ENCODE peak calls at places on chromosome 21, in seven cellular contexts. One of them, this sample, is unnamed.

GRCh38 chr21:41772351-41773080 is 5.7 kb upstream of the RIPK4 start:
- DNase-seq in Right ventricle myocardium inferior: no peak
- DNase-seq in IMR-90: no peak
- DNase-seq in effector CD8-positive, alpha-beta T cell: no peak
- DNase-seq in non-pigmented ciliary epithelial cell: no peak
- DNase-seq in fibroblast of lung: no peak
- DNase-seq in EL: no peak
- DNase-seq in this sample: no peak

GRCh38 chr21:36510911-36511310 is 31.0 kb upstream of the CLDN14 start:
- DNase-seq in fibroblast of lung: no peak
- DNase-seq in Right ventricle myocardium inferior: no peak
- DNase-seq in EL: no peak
- DNase-seq in effector CD8-positive, alpha-beta T cell: no peak
- DNase-seq in IMR-90: no peak
- DNase-seq in non-pigmented ciliary epithelial cell: no peak
- DNase-seq in this sample: no peak

GRCh38 chr21:41843584-41843983 is 35.6 kb downstream of the PRDM15 start:
- DNase-seq in non-pigmented ciliary epithelial cell: no peak
- DNase-seq in fibroblast of lung: no peak
- DNase-seq in EL: no peak
- DNase-seq in effector CD8-positive, alpha-beta T cell: no peak
- DNase-seq in IMR-90: no peak
- DNase-seq in Right ventricle myocardium inferior: no peak
- DNase-seq in this sample: no peak

GRCh38 chr21:25999935-26000582 is 170.5 kb downstream of the APP start:
- DNase-seq in IMR-90: no peak
- DNase-seq in non-pigmented ciliary epithelial cell: no peak
- DNase-seq in Right ventricle myocardium inferior: no peak
- DNase-seq in EL: no peak
- DNase-seq in fibroblast of lung: no peak
- DNase-seq in effector CD8-positive, alpha-beta T cell: no peak
- DNase-seq in this sample: no peak

GRCh38 chr21:35423694-35424093 is 374.6 kb upstream of the RUNX1 start:
- DNase-seq in effector CD8-positive, alpha-beta T cell: no peak
- DNase-seq in EL: no peak
- DNase-seq in IMR-90: peak
- DNase-seq in non-pigmented ciliary epithelial cell: no peak
- DNase-seq in fibroblast of lung: peak
- DNase-seq in Right ventricle myocardium inferior: no peak
- DNase-seq in this sample: no peak

GRCh38 chr21:39562791-39563770 is 49.7 kb upstream of the B3GALT5 start:
- DNase-seq in EL: no peak
- DNase-seq in non-pigmented ciliary epithelial cell: no peak
- DNase-seq in effector CD8-positive, alpha-beta T cell: no peak
- DNase-seq in fibroblast of lung: no peak
- DNase-seq in Right ventricle myocardium inferior: no peak
- DNase-seq in IMR-90: no peak
- DNase-seq in this sample: no peak

GRCh38 chr21:35475768-35476167 is 426.7 kb upstream of the RUNX1 start:
- DNase-seq in effector CD8-positive, alpha-beta T cell: no peak
- DNase-seq in EL: peak
- DNase-seq in IMR-90: peak
- DNase-seq in Right ventricle myocardium inferior: no peak
- DNase-seq in fibroblast of lung: peak
- DNase-seq in non-pigmented ciliary epithelial cell: peak
- DNase-seq in this sample: peak

GRCh38 chr21:42687796-42688195 is 34.4 kb downstream of the PDE9A start:
- DNase-seq in non-pigmented ciliary epithelial cell: no peak
- DNase-seq in effector CD8-positive, alpha-beta T cell: no peak
- DNase-seq in fibroblast of lung: no peak
- DNase-seq in Right ventricle myocardium inferior: no peak
- DNase-seq in EL: no peak
- DNase-seq in IMR-90: no peak
- DNase-seq in this sample: no peak

GRCh38 chr21:45260191-45260795 is 27.4 kb downstream of the POFUT2 start:
- DNase-seq in fibroblast of lung: no peak
- DNase-seq in Right ventricle myocardium inferior: no peak
- DNase-seq in non-pigmented ciliary epithelial cell: no peak
- DNase-seq in EL: no peak
- DNase-seq in IMR-90: no peak
- DNase-seq in effector CD8-positive, alpha-beta T cell: no peak
- DNase-seq in this sample: no peak

GRCh38 chr21:38596264-38597042 is 98.2 kb upstream of the ERG start:
- DNase-seq in effector CD8-positive, alpha-beta T cell: no peak
- DNase-seq in Right ventricle myocardium inferior: no peak
- DNase-seq in EL: no peak
- DNase-seq in IMR-90: no peak
- DNase-seq in non-pigmented ciliary epithelial cell: no peak
- DNase-seq in fibroblast of lung: peak
- DNase-seq in this sample: no peak

GRCh38 chr21:14526199-14526598 is 19.9 kb downstream of the SAMSN1 start:
- DNase-seq in fibroblast of lung: no peak
- DNase-seq in effector CD8-positive, alpha-beta T cell: no peak
- DNase-seq in non-pigmented ciliary epithelial cell: no peak
- DNase-seq in EL: no peak
- DNase-seq in IMR-90: no peak
- DNase-seq in Right ventricle myocardium inferior: no peak
- DNase-seq in this sample: no peak

GRCh38 chr21:43194303-43195130 is 25.7 kb downstream of the CRYAA start:
- DNase-seq in non-pigmented ciliary epithelial cell: no peak
- DNase-seq in fibroblast of lung: no peak
- DNase-seq in effector CD8-positive, alpha-beta T cell: no peak
- DNase-seq in Right ventricle myocardium inferior: peak
- DNase-seq in IMR-90: no peak
- DNase-seq in EL: no peak
- DNase-seq in this sample: no peak

GRCh38 chr21:39181205-39181818 is 1.9 kb downstream of the PSMG1 start:
- DNase-seq in IMR-90: no peak
- DNase-seq in fibroblast of lung: no peak
- DNase-seq in effector CD8-positive, alpha-beta T cell: no peak
- DNase-seq in Right ventricle myocardium inferior: no peak
- DNase-seq in EL: no peak
- DNase-seq in non-pigmented ciliary epithelial cell: no peak
- DNase-seq in this sample: no peak

GRCh38 chr21:41626038-41626437 is 118.1 kb upstream of the TMPRSS2 start:
- DNase-seq in EL: no peak
- DNase-seq in fibroblast of lung: no peak
- DNase-seq in effector CD8-positive, alpha-beta T cell: no peak
- DNase-seq in Right ventricle myocardium inferior: peak
- DNase-seq in non-pigmented ciliary epithelial cell: no peak
- DNase-seq in IMR-90: no peak
- DNase-seq in this sample: no peak

GRCh38 chr21:42234464-42235241 is 15.7 kb downstream of the ABCG1 start:
- DNase-seq in IMR-90: peak
- DNase-seq in effector CD8-positive, alpha-beta T cell: peak
- DNase-seq in EL: peak
- DNase-seq in Right ventricle myocardium inferior: peak
- DNase-seq in non-pigmented ciliary epithelial cell: no peak
- DNase-seq in fibroblast of lung: peak
- DNase-seq in this sample: peak

GRCh38 chr21:20404915-20405314 is 593.3 kb upstream of the NCAM2 start:
- DNase-seq in non-pigmented ciliary epithelial cell: no peak
- DNase-seq in effector CD8-positive, alpha-beta T cell: no peak
- DNase-seq in Right ventricle myocardium inferior: no peak
- DNase-seq in IMR-90: no peak
- DNase-seq in EL: no peak
- DNase-seq in fibroblast of lung: no peak
- DNase-seq in this sample: no peak

GRCh38 chr21:41953831-41954653 is at the start of gene C2CD2:
- DNase-seq in EL: peak
- DNase-seq in fibroblast of lung: peak
- DNase-seq in IMR-90: peak
- DNase-seq in Right ventricle myocardium inferior: peak
- DNase-seq in effector CD8-positive, alpha-beta T cell: no peak
- DNase-seq in non-pigmented ciliary epithelial cell: no peak
- DNase-seq in this sample: peak

GRCh38 chr21:42614811-42615342 is 38.5 kb upstream of the PDE9A start:
- DNase-seq in EL: peak
- DNase-seq in Right ventricle myocardium inferior: no peak
- DNase-seq in IMR-90: no peak
- DNase-seq in fibroblast of lung: no peak
- DNase-seq in effector CD8-positive, alpha-beta T cell: peak
- DNase-seq in non-pigmented ciliary epithelial cell: no peak
- DNase-seq in this sample: peak

GRCh38 chr21:33643658-33644311 is 1.5 kb downstream of the ITSN1 start:
- DNase-seq in IMR-90: no peak
- DNase-seq in Right ventricle myocardium inferior: no peak
- DNase-seq in effector CD8-positive, alpha-beta T cell: no peak
- DNase-seq in non-pigmented ciliary epithelial cell: no peak
- DNase-seq in EL: peak
- DNase-seq in fibroblast of lung: peak
- DNase-seq in this sample: peak

GRCh38 chr21:43864806-43865470 is at the start of gene AGPAT3:
- DNase-seq in fibroblast of lung: peak
- DNase-seq in Right ventricle myocardium inferior: peak
- DNase-seq in EL: peak
- DNase-seq in non-pigmented ciliary epithelial cell: no peak
- DNase-seq in IMR-90: no peak
- DNase-seq in effector CD8-positive, alpha-beta T cell: no peak
- DNase-seq in this sample: no peak

GRCh38 chr21:18521204-18521603 is 117.6 kb upstream of the TMPRSS15 start:
- DNase-seq in EL: no peak
- DNase-seq in non-pigmented ciliary epithelial cell: no peak
- DNase-seq in effector CD8-positive, alpha-beta T cell: no peak
- DNase-seq in IMR-90: no peak
- DNase-seq in Right ventricle myocardium inferior: no peak
- DNase-seq in fibroblast of lung: no peak
- DNase-seq in this sample: no peak

GRCh38 chr21:30072496-30072895 is 94.1 kb downstream of the CLDN17 start:
- DNase-seq in IMR-90: no peak
- DNase-seq in EL: no peak
- DNase-seq in fibroblast of lung: peak
- DNase-seq in Right ventricle myocardium inferior: no peak
- DNase-seq in non-pigmented ciliary epithelial cell: no peak
- DNase-seq in effector CD8-positive, alpha-beta T cell: no peak
- DNase-seq in this sample: peak

GRCh38 chr21:45592208-45592619 is 50.0 kb upstream of the SLC19A1 start:
- DNase-seq in IMR-90: no peak
- DNase-seq in effector CD8-positive, alpha-beta T cell: peak
- DNase-seq in fibroblast of lung: no peak
- DNase-seq in EL: no peak
- DNase-seq in Right ventricle myocardium inferior: no peak
- DNase-seq in non-pigmented ciliary epithelial cell: no peak
- DNase-seq in this sample: no peak

GRCh38 chr21:18164933-18165332 is 79.7 kb upstream of the CHODL start:
- DNase-seq in non-pigmented ciliary epithelial cell: no peak
- DNase-seq in fibroblast of lung: no peak
- DNase-seq in effector CD8-positive, alpha-beta T cell: no peak
- DNase-seq in IMR-90: no peak
- DNase-seq in Right ventricle myocardium inferior: no peak
- DNase-seq in EL: no peak
- DNase-seq in this sample: no peak

GRCh38 chr21:38958940-38959685 is 153.4 kb downstream of the ETS2 start:
- DNase-seq in EL: peak
- DNase-seq in fibroblast of lung: peak
- DNase-seq in effector CD8-positive, alpha-beta T cell: no peak
- DNase-seq in IMR-90: peak
- DNase-seq in non-pigmented ciliary epithelial cell: no peak
- DNase-seq in Right ventricle myocardium inferior: no peak
- DNase-seq in this sample: no peak

GRCh38 chr21:36246080-36246631 is 73.8 kb upstream of the MORC3 start:
- DNase-seq in non-pigmented ciliary epithelial cell: no peak
- DNase-seq in IMR-90: no peak
- DNase-seq in EL: no peak
- DNase-seq in Right ventricle myocardium inferior: no peak
- DNase-seq in effector CD8-positive, alpha-beta T cell: no peak
- DNase-seq in fibroblast of lung: peak
- DNase-seq in this sample: no peak

GRCh38 chr21:37373539-37373938 is 7.0 kb downstream of the DYRK1A start:
- DNase-seq in Right ventricle myocardium inferior: no peak
- DNase-seq in IMR-90: no peak
- DNase-seq in non-pigmented ciliary epithelial cell: no peak
- DNase-seq in fibroblast of lung: no peak
- DNase-seq in EL: peak
- DNase-seq in effector CD8-positive, alpha-beta T cell: no peak
- DNase-seq in this sample: no peak

GRCh38 chr21:41241341-41241740 is 73.4 kb downstream of the BACE2 start:
- DNase-seq in non-pigmented ciliary epithelial cell: no peak
- DNase-seq in effector CD8-positive, alpha-beta T cell: no peak
- DNase-seq in EL: no peak
- DNase-seq in fibroblast of lung: peak
- DNase-seq in IMR-90: no peak
- DNase-seq in Right ventricle myocardium inferior: no peak
- DNase-seq in this sample: no peak

GRCh38 chr21:34881894-34882371 is 167.2 kb downstream of the RUNX1 start:
- DNase-seq in fibroblast of lung: peak
- DNase-seq in effector CD8-positive, alpha-beta T cell: no peak
- DNase-seq in non-pigmented ciliary epithelial cell: peak
- DNase-seq in EL: peak
- DNase-seq in IMR-90: peak
- DNase-seq in Right ventricle myocardium inferior: no peak
- DNase-seq in this sample: peak

GRCh38 chr21:42623684-42624083 is 29.7 kb upstream of the PDE9A start:
- DNase-seq in IMR-90: no peak
- DNase-seq in EL: no peak
- DNase-seq in non-pigmented ciliary epithelial cell: no peak
- DNase-seq in Right ventricle myocardium inferior: no peak
- DNase-seq in effector CD8-positive, alpha-beta T cell: no peak
- DNase-seq in fibroblast of lung: no peak
- DNase-seq in this sample: no peak

GRCh38 chr21:44893278-44893556 is 19.7 kb upstream of the PTTG1IP start:
- DNase-seq in EL: no peak
- DNase-seq in fibroblast of lung: no peak
- DNase-seq in Right ventricle myocardium inferior: peak
- DNase-seq in effector CD8-positive, alpha-beta T cell: no peak
- DNase-seq in non-pigmented ciliary epithelial cell: no peak
- DNase-seq in IMR-90: no peak
- DNase-seq in this sample: no peak